ENCODE peak calls at places on chromosomes 6 and 20, in nine cellular contexts. P is tibial nerve, J is ovary, A is heart left ventricle, O is breast epithelium, M is transverse colon, V is adrenal gland, Z is Peyer's patch, X is IMR-90. G is an unnamed sample. For H3K27me3, the result is how much of the 10 kb centered on the place peaks cover.

GRCh38 chr6:111122458-111123286 is 35.4 kb downstream of the SLC16A10 start:
- DNase-seq in J (no peak), Z (no peak), P (no peak), A (no peak), V (no peak), O (no peak), M (no peak), X (no peak), G (no peak)

GRCh38 chr6:13431861-13432465 is 55.4 kb downstream of the GFOD1 start:
- DNase-seq in A (no peak), Z (no peak), V (no peak), J (no peak), O (no peak), M (no peak), P (no peak), X (peak), G (no peak)

GRCh38 chr20:36629719-36630340 is 16.2 kb downstream of the SLA2 start:
- DNase-seq in J (no peak), Z (peak), O (no peak), A (no peak), X (no peak), V (no peak), P (no peak), M (peak), G (no peak)

GRCh38 chr6:7195330-7196018 is 87.7 kb downstream of the RREB1 start:
- DNase-seq in J (no peak), V (no peak), P (no peak), O (no peak), M (peak), X (no peak), Z (no peak), A (no peak), G (no peak)

GRCh38 chr6:127069659-127070279 is 48.7 kb upstream of the RSPO3 start:
- DNase-seq in Z (no peak), J (no peak), O (no peak), V (no peak), P (no peak), A (no peak), X (peak), M (no peak), G (no peak)

GRCh38 chr20:16541878-16542277 is 31.4 kb downstream of the KIF16B start:
- DNase-seq in X (no peak), V (no peak), A (no peak), Z (no peak), M (no peak), O (no peak), J (no peak), P (no peak), G (no peak)

GRCh38 chr6:160967351-160967750 is 24.2 kb upstream of the MAP3K4 start:
- DNase-seq in X (no peak), O (no peak), A (no peak), V (no peak), M (no peak), P (no peak), Z (no peak), J (no peak), G (no peak)

GRCh38 chr6:92126088-92126487 is 1293.3 kb downstream of the EPHA7 start:
- DNase-seq in V (no peak), A (no peak), J (no peak), O (no peak), M (no peak), P (no peak), X (no peak), Z (no peak), G (no peak)

GRCh38 chr6:33828452-33828763 is 24.6 kb upstream of the MLN start:
- DNase-seq in Z (no peak), J (no peak), A (no peak), M (no peak), X (no peak), V (no peak), P (no peak), O (no peak), G (no peak)

GRCh38 chr20:17925300-17925939 is 43.2 kb downstream of the SNX5 start:
- DNase-seq in P (peak), Z (peak), M (peak), X (no peak), J (no peak), V (no peak), A (no peak), O (no peak), G (no peak)

GRCh38 chr6:151493495-151494234 is at the start of gene CCDC170:
- DNase-seq in V (peak), P (no peak), O (peak), A (peak), M (no peak), X (no peak), J (peak), Z (no peak), G (peak)

GRCh38 chr6:137692806-137693205 is 174.3 kb upstream of the TNFAIP3 start:
- DNase-seq in Z (no peak), O (no peak), J (no peak), M (no peak), A (no peak), X (peak), P (no peak), V (no peak), G (no peak)

GRCh38 chr6:11251553-11252358 is 19.3 kb upstream of the NEDD9 start:
- DNase-seq in V (peak), M (peak), J (peak), P (peak), X (peak), A (peak), O (no peak), Z (no peak), G (peak)

DNA sequence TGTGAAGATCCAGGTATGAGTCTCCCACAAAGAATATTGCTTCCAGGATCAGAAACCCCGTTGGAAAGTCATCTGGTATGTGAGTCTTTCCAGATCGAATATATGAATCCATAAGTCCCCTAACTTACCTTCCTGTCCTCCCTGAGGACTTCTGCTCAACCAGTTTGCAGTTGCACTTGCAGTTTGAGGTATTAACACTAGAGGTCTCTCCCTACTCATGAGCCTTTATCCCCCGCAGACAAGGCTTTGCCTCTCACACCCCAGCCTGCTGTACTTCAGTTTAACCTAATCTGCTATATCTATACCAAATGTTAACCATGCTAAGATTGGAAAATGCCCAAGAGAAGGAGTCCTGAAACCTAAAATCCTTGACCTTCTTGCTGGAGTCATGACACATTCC is 135.3 kb upstream of the DEFB112 start:
- DNase-seq in J (no peak), Z (no peak), P (no peak), V (no peak), M (no peak), X (no peak), A (no peak), O (no peak), G (no peak)
- TF ChIP-seq CTCF in J (no peak), Z (no peak), P (no peak), V (peak), M (no peak), X (peak), A (no peak), O (no peak), G (no peak)

DNA sequence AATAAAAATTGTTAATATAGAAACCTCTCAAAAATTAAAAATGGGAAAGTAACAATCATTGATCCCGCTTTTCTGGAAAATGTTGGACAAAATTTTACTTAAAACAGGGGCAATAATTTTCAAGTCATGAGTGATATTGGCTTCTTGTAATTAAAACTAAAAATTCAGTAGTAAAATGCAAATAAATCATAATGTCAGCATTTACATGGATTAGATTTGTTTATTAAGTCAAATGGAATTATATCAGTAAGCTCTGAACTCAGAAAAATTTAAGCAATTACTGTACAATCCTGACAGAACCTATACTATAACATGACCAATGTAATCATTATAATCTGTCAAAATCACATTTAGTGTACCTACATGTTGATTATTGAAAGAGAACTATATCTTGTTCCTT is 39.9 kb upstream of the NKX2-4 start:
- DNase-seq in X (no peak), O (no peak), M (no peak), A (no peak), V (no peak), Z (no peak), J (no peak), P (no peak), G (no peak)
- H3K27me3 ChIP-seq in X (under half), O (under half), M (under half), A (under half), V (under half), Z (under half), J (under half), P (under half), G (under half)

GRCh38 chr20:35144694-35145093 is 2.4 kb downstream of the EDEM2 start:
- DNase-seq in V (no peak), X (no peak), J (no peak), A (no peak), O (no peak), Z (peak), M (no peak), P (peak), G (no peak)

GRCh38 chr20:35145141-35145564 is 2.0 kb downstream of the EDEM2 start:
- DNase-seq in J (no peak), X (peak), A (no peak), P (no peak), O (no peak), V (no peak), M (no peak), Z (peak), G (no peak)

GRCh38 chr20:35146299-35146921 is 726 bp downstream of the EDEM2 start:
- DNase-seq in A (peak), V (no peak), X (no peak), M (no peak), Z (peak), J (peak), O (no peak), P (no peak), G (no peak)

GRCh38 chr20:35151739-35152138 is 4.6 kb upstream of the EDEM2 start:
- DNase-seq in M (no peak), J (no peak), X (peak), P (peak), V (no peak), Z (no peak), O (no peak), A (no peak), G (no peak)

GRCh38 chr20:35146922-35147574 is at the start of gene EDEM2:
- DNase-seq in J (peak), Z (peak), P (peak), X (peak), A (peak), O (peak), M (peak), V (peak), G (peak)
- TF ChIP-seq POLR2A in J (peak), Z (peak), P (peak), X (no peak), A (peak), O (peak), M (peak), V (no peak), G (no peak)

GRCh38 chr6:122678841-122679240 is 68.6 kb downstream of the PKIB start:
- DNase-seq in O (no peak), Z (no peak), X (no peak), M (no peak), V (no peak), A (no peak), J (no peak), P (no peak), G (no peak)
- TF ChIP-seq CTCF in O (no peak), Z (no peak), X (no peak), M (no peak), V (no peak), A (no peak), J (no peak), P (no peak), G (no peak)

DNA sequence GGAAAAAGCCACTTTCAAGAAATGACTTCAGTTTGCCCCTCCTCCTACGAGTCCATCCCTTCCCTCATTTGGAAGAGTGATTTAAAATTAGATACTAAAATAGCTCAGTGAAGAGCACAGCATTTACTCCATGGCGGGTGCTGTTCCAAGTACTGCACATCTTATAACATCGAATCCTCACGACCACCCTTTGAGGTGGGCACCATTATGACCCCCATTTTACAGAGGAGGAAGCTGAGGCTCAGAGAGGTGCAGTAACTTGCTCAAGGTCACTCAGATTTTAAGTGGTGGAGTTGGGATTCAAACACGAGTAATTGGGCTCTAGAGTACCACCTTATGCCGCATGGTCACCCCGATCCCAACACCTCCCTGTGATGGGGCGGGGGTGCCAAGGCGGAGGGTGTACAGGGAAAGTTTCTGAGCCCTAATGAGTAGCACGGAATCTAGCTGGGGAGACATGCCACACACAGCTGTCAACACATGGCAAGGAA is 25.5 kb downstream of the TTBK1 start:
- DNase-seq in V (no peak), Z (no peak), J (no peak), P (no peak), M (no peak), O (no peak), A (no peak), X (no peak), G (no peak)
- H3K27me3 ChIP-seq in V (under half), Z (under half), J (under half), P (under half), M (under half), O (under half), A (under half), X (half or more), G (under half)

G was measured in stomach.